ENCODE peak calls at places on chromosome 6, in four cellular contexts. I is GM12878, C is H1, G is HepG2. M is an unnamed sample.

GRCh38 chr6:125102901-125103300 is 50.7 kb upstream of the TPD52L1 start:
- DNase-seq in I (no peak), C (no peak), G (peak), M (no peak)

GRCh38 chr6:122459240-122459639 is 12.4 kb downstream of the SERINC1 start:
- DNase-seq in I (no peak), C (no peak), G (no peak), M (no peak)

GRCh38 chr6:53029761-53030160 is 34.7 kb upstream of the GSTA4 start:
- DNase-seq in I (no peak), C (no peak), G (no peak), M (no peak)

GRCh38 chr6:139433647-139434419 is 59.4 kb upstream of the CITED2 start:
- DNase-seq in I (no peak), C (no peak), G (peak), M (no peak)

GRCh38 chr6:4510317-4510716 is 265.9 kb upstream of the CDYL start:
- DNase-seq in I (no peak), C (no peak), G (no peak), M (no peak)

GRCh38 chr6:104958720-104959452 is 2.0 kb downstream of the LIN28B start:
- DNase-seq in I (no peak), C (no peak), G (peak), M (no peak)

GRCh38 chr6:21748343-21749063 is 155.0 kb downstream of the SOX4 start:
- DNase-seq in I (no peak), C (no peak), G (no peak), M (no peak)

GRCh38 chr6:116762235-116762634 is 3.3 kb downstream of the FAM162B start:
- DNase-seq in I (no peak), C (no peak), G (no peak), M (no peak)

GRCh38 chr6:79671605-79672266 is 40.6 kb downstream of the SH3BGRL2 start:
- DNase-seq in I (no peak), C (no peak), G (peak), M (no peak)

GRCh38 chr6:135995160-135995898 is 143.8 kb downstream of the PDE7B start:
- DNase-seq in I (no peak), C (no peak), G (no peak), M (no peak)

GRCh38 chr6:133202610-133203343 is 38.4 kb upstream of the EYA4 start:
- DNase-seq in I (no peak), C (no peak), G (no peak), M (no peak)

GRCh38 chr6:124674042-124674441 is 288.2 kb upstream of the RNF217 start:
- DNase-seq in I (no peak), C (no peak), G (no peak), M (no peak)

GRCh38 chr6:106162926-106163325 is 76.8 kb downstream of the PRDM1 start:
- DNase-seq in I (no peak), C (no peak), G (no peak), M (no peak)

GRCh38 chr6:5059036-5059896 is 25.9 kb upstream of the PPP1R3G start:
- DNase-seq in I (no peak), C (no peak), G (peak), M (no peak)

GRCh38 chr6:159693894-159694545 is 979 bp upstream of the SOD2 start:
- DNase-seq in I (no peak), C (no peak), G (peak), M (no peak)

GRCh38 chr6:16651871-16652270 is 109.4 kb downstream of the ATXN1 start:
- DNase-seq in I (no peak), C (no peak), G (no peak), M (no peak)

GRCh38 chr6:112620832-112621569 is 273.9 kb downstream of the RFPL4B start:
- DNase-seq in I (no peak), C (no peak), G (no peak), M (no peak)

GRCh38 chr6:146803601-146804000 is 204.8 kb downstream of the ADGB start:
- DNase-seq in I (no peak), C (no peak), G (no peak), M (no peak)

GRCh38 chr6:25754508-25754907 is at the start of gene SLC17A4:
- DNase-seq in I (no peak), C (no peak), G (no peak), M (no peak)

GRCh38 chr6:17919494-17919893 is 67.9 kb downstream of the KIF13A start:
- DNase-seq in I (no peak), C (no peak), G (no peak), M (no peak)

GRCh38 chr6:139369068-139369467 is 5.4 kb downstream of the CITED2 start:
- DNase-seq in I (no peak), C (no peak), G (no peak), M (no peak)

GRCh38 chr6:84953401-84953800 is 189.0 kb upstream of the TBX18 start:
- DNase-seq in I (no peak), C (no peak), G (no peak), M (no peak)

GRCh38 chr6:89117285-89118108 is at the start of gene SRSF12:
- DNase-seq in I (no peak), C (no peak), G (no peak), M (no peak)

GRCh38 chr6:90415178-90415577 is 118.5 kb upstream of the BACH2 start:
- DNase-seq in I (no peak), C (no peak), G (no peak), M (no peak)

GRCh38 chr6:130969807-130970491 is 93.1 kb downstream of the EPB41L2 start:
- DNase-seq in I (no peak), C (no peak), G (peak), M (no peak)

GRCh38 chr6:164167873-164168405 is 753.4 kb downstream of the QKI start:
- DNase-seq in I (no peak), C (no peak), G (no peak), M (no peak)

GRCh38 chr6:73455865-73456629 is 4.0 kb upstream of the CGAS start:
- DNase-seq in I (no peak), C (no peak), G (peak), M (no peak)

GRCh38 chr6:14454467-14454763 is 336.8 kb downstream of the CD83 start:
- DNase-seq in I (no peak), C (no peak), G (no peak), M (no peak)

GRCh38 chr6:152428126-152428525 is 209.0 kb downstream of the SYNE1 start:
- DNase-seq in I (no peak), C (peak), G (no peak), M (no peak)
- TF ChIP-seq SUZ12 in I (no peak), C (no peak), G (no peak), M (no peak)

GRCh38 chr6:118708055-118708454 is 56.7 kb upstream of the CEP85L start:
- DNase-seq in I (no peak), C (no peak), G (no peak), M (no peak)
- TF ChIP-seq ZNF274 in I (no peak), C (no peak), G (no peak), M (no peak)

DNA sequence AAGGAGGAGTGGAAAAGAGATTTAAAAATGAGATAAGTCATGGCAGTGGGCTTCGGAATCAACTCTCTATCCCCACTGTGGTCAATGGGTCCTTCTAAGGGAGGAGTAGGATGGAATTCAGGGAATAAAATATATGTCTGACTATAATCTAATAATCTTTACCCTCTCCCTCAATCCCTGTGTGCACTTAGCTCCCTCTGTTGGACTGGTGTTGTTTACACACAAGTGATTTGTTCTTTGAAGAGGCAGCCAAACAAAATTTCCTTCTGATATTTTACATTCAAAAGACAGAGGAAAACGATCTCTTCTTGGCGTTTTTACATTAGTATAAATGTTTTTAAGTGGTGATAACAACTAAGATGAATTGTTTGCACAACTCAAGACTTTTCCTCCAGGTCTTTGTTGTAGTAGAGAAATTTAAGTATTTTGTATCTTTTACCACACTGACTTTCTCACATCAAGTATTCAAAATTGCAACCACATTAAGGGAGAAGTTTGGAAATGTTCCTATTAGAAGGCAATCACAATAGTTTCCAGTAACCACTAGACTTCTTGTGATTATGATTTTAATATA is 317.7 kb downstream of the CENPW start:
- DNase-seq in I (no peak), C (no peak), G (peak), M (peak)
- H3K9ac ChIP-seq in I (no peak), C (no peak), G (no peak), M (no peak)

GRCh38 chr6:20241102-20241501 is 28.8 kb upstream of the MBOAT1 start:
- DNase-seq in I (no peak), C (no peak), G (no peak), M (no peak)

GRCh38 chr6:20238688-20239587 is 26.7 kb upstream of the MBOAT1 start:
- DNase-seq in I (no peak), C (no peak), G (no peak), M (no peak)

GRCh38 chr6:20243288-20243687 is 31.0 kb upstream of the MBOAT1 start:
- DNase-seq in I (no peak), C (no peak), G (no peak), M (no peak)

GRCh38 chr6:20246107-20246506 is 33.8 kb upstream of the MBOAT1 start:
- DNase-seq in I (no peak), C (no peak), G (no peak), M (no peak)

DNA sequence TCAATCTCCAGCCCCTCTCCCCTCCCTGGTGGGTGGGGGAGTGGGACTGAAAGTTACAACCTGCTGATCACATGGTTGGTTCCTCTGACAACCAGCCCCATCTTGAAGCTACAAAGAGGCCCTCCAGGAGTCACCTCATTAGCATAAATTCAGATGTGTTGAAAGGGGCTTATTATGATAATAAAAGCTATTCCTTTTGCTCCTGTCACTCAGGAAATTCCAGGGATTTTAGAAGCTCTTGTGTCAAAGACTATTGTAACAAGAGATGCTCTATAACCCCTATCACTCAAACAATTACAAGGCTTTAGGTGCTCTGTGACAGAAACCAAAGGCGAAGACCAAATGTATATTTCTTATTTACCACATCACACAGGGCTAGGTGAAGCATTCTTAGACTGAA is 30.1 kb upstream of the MBOAT1 start:
- DNase-seq in I (no peak), C (no peak), G (no peak), M (no peak)
- TF ChIP-seq SUZ12 in I (no peak), C (no peak), G (no peak), M (no peak)

GRCh38 chr6:166929534-166930189 is 26.7 kb downstream of the RNASET2 start:
- DNase-seq in I (no peak), C (no peak), G (no peak), M (no peak)
- TF ChIP-seq ZNF274 in I (no peak), C (no peak), G (no peak), M (no peak)

GRCh38 chr6:6697620-6698019 is 109.1 kb downstream of the LY86 start:
- DNase-seq in I (no peak), C (no peak), G (no peak), M (no peak)

GRCh38 chr6:6694825-6695710 is 106.5 kb downstream of the LY86 start:
- DNase-seq in I (no peak), C (peak), G (no peak), M (peak)

GRCh38 chr6:6696867-6697531 is 108.5 kb downstream of the LY86 start:
- DNase-seq in I (no peak), C (peak), G (peak), M (peak)

GRCh38 chr6:6695711-6696048 is 107.2 kb downstream of the LY86 start:
- DNase-seq in I (no peak), C (no peak), G (no peak), M (no peak)

DNA sequence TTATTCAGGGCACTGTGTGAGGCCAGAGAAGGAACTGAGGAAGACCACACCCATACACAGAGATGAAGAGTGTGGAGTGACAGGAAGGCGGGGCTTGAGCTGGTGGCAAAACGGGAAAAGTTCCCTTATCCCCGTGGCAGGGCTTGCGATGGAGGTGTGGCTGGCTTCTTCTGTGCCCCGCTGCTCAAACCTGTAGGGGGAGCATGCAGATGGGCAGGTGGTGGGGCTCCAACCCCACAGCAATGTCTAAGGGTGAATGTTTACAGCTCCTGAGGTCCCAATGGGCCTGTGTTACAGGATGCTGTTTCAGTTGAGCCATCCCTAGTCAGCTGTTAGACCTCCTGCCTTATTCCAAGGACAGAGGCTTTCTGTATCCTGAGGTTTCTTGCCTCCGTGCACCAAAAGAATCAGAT is 105.9 kb downstream of the LY86 start:
- DNase-seq in I (no peak), C (no peak), G (no peak), M (no peak)
- H3K9ac ChIP-seq in I (no peak), C (no peak), G (no peak), M (no peak)

GRCh38 chr6:143700684-143701342 is 23.0 kb downstream of the PHACTR2 start:
- DNase-seq in I (no peak), C (no peak), G (no peak), M (no peak)
- TF ChIP-seq SUZ12 in I (no peak), C (no peak), G (no peak), M (no peak)

M was measured in NT2/D1.